ENCODE peak calls at places on chromosomes 4 and X, in seven cellular contexts. J is SK-N-SH, A is Panc1, O is prostate gland, X is breast epithelium, V is spleen, Z is stomach. L is an unnamed sample.

GRCh38 chrX:80011522-80011921 is 3.0 kb upstream of the TBX22 start:
- DNase-seq in J (no peak), A (no peak), O (no peak), X (no peak), V (no peak), Z (no peak), L (no peak)

GRCh38 chr4:97643179-97643578 is 500.1 kb downstream of the STPG2 start:
- DNase-seq in J (no peak), A (no peak), O (no peak), X (no peak), V (no peak), Z (no peak), L (no peak)

GRCh38 chr4:107392951-107393350 is 327.1 kb downstream of the PAPSS1 start:
- DNase-seq in J (peak; percentile 30), A (no peak), O (peak; percentile 4), X (no peak), V (no peak), Z (no peak), L (no peak)

GRCh38 chr4:8238515-8239053 is 31.0 kb upstream of the HTRA3 start:
- DNase-seq in J (peak; percentile 79), A (no peak), O (no peak), X (no peak), V (no peak), Z (no peak), L (no peak)

GRCh38 chrX:30830544-30830943 is 58.5 kb downstream of the TAB3 start:
- DNase-seq in J (no peak), A (no peak), O (no peak), X (no peak), V (no peak), Z (no peak), L (no peak)

GRCh38 chrX:48573690-48574269 is 504 bp upstream of the RBM3 start:
- DNase-seq in J (peak; percentile 40), A (no peak), O (no peak), X (no peak), V (peak; percentile 85), Z (peak; percentile 30), L (no peak)

GRCh38 chrX:154396948-154397887 is 959 bp upstream of the RPL10 start:
- DNase-seq in J (peak; percentile 79), A (no peak), O (no peak), X (peak; percentile 78), V (peak; percentile 92), Z (peak; percentile 73), L (no peak)

GRCh38 chr4:108030332-108030731 is 40.6 kb downstream of the HADH start:
- DNase-seq in J (peak; percentile 40), A (peak; percentile 27), O (no peak), X (no peak), V (no peak), Z (no peak), L (no peak)

GRCh38 chrX:14050704-14051103 is 21.0 kb upstream of the GEMIN8 start:
- DNase-seq in J (no peak), A (no peak), O (no peak), X (no peak), V (no peak), Z (no peak), L (no peak)

DNA sequence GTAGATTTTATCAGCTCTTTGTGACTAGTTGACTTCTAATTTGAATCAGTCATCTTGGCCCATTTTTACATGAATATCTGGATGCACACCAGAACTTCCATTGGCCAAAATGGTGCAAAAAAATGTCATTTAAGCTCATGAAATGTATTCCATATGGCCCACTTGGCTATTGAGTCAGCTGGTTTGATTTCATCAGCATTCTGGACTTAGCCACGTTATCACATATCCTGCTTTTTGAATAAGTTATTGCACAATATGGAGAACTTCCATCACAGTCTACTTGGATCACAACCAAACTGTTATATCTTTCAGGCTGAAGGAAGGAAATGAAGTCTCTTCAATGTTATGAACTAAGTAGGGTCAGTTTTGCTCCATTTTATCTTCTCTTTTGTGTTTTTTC is 640.6 kb downstream of the PCDH7 start:
- DNase-seq in J (no peak), A (no peak), O (no peak), X (no peak), V (no peak), Z (no peak), L (no peak)
- TF ChIP-seq POLR2AphosphoS5 in J (no peak), A (no peak), O (no peak), X (no peak), V (no peak), Z (peak; percentile 3), L (peak; percentile 28)

DNA sequence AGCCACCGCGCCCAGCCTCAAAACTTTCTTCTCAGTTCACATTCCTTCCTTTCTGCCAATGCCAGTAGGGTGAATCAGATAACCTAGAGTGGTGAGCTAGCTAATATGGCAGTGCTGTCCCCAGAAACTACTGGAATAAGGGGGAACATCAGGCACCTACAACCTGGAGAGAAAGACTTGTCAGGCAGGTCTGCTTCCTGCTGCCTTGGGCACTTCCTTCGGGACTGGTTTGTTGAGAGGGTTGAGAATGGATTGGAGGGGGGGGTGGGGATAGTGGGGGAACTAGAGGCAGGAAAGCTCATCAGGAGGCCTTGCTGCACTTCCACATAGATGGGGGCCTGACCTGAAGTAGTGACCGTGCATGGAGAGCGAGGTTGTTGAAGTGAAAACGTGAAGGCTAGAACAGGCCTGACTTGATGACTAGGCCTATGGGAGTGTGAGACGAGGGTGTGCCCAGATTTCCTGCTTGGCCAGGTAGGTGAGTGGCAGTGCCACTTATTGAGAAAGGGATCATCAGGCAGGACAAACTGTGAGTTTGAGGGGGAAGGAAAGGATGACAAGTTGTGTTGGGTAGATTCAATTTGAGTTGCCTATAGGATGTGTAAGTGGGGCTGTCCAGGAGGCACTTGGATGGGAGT is 33.4 kb downstream of the SLC25A5 start:
- DNase-seq in J (no peak), A (no peak), O (no peak), X (no peak), V (no peak), Z (no peak), L (no peak)
- H3K27ac ChIP-seq in J (peak overlapping the region; percentile 77), A (no peak overlapping the region), O (no peak overlapping the region), X (peak overlapping the region; percentile 71), V (no peak overlapping the region), Z (peak overlapping the region; percentile 79), L (no peak overlapping the region)

GRCh38 chrX:19842542-19842941 is 44.9 kb downstream of the SH3KBP1 start:
- DNase-seq in J (no peak), A (no peak), O (no peak), X (no peak), V (no peak), Z (no peak), L (no peak)

GRCh38 chrX:19836337-19836736 is 51.1 kb downstream of the SH3KBP1 start:
- DNase-seq in J (no peak), A (no peak), O (no peak), X (no peak), V (no peak), Z (no peak), L (no peak)

GRCh38 chrX:19839770-19840254 is 47.6 kb downstream of the SH3KBP1 start:
- DNase-seq in J (no peak), A (no peak), O (no peak), X (no peak), V (no peak), Z (no peak), L (no peak)

GRCh38 chrX:19840899-19841648 is 46.3 kb downstream of the SH3KBP1 start:
- DNase-seq in J (no peak), A (no peak), O (no peak), X (no peak), V (no peak), Z (no peak), L (no peak)
- TF ChIP-seq POLR2AphosphoS5 in J (no peak), A (no peak), O (no peak), X (no peak), V (no peak), Z (no peak), L (no peak)

GRCh38 chr4:94934864-94935263 is 177.1 kb downstream of the BMPR1B start:
- DNase-seq in J (no peak), A (no peak), O (no peak), X (no peak), V (no peak), Z (no peak), L (no peak)
- H3K27ac ChIP-seq in J (peak overlapping the region; percentile 58), A (no peak overlapping the region), O (no peak overlapping the region), X (no peak overlapping the region), V (no peak overlapping the region), Z (no peak overlapping the region), L (no peak overlapping the region)

DNA sequence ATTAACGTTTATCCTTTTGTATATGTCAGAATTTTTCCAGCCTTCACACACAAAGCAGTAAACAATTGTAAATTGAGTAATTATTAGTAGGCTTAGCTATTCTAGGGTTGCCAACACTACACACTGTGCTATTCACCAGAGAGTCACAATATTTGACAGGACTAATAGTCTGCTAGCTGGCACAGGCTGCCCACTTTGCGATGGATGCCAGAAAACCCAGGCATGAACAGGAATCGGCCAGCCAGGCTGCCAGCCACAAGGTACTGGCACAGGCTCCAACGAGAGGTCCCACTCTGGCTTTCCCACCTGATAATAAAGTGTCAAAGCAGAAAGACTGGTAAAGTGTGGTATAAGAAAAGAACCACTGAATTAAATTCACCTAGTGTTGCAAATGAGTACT is 94.8 kb downstream of the TET2 start:
- DNase-seq in J (no peak), A (no peak), O (peak; percentile 51), X (no peak), V (no peak), Z (no peak), L (no peak)
- TF ChIP-seq POLR2AphosphoS5 in J (no peak), A (no peak), O (no peak), X (no peak), V (no peak), Z (no peak), L (no peak)

GRCh38 chr4:86834901-86835300 is 14.3 kb downstream of the SLC10A6 start:
- DNase-seq in J (no peak), A (no peak), O (no peak), X (no peak), V (no peak), Z (no peak), L (no peak)

GRCh38 chr4:86835677-86836076 is 13.5 kb downstream of the SLC10A6 start:
- DNase-seq in J (no peak), A (no peak), O (no peak), X (no peak), V (no peak), Z (no peak), L (no peak)

GRCh38 chr4:86825511-86825910 is 23.7 kb downstream of the SLC10A6 start:
- DNase-seq in J (no peak), A (no peak), O (no peak), X (no peak), V (no peak), Z (no peak), L (no peak)

DNA sequence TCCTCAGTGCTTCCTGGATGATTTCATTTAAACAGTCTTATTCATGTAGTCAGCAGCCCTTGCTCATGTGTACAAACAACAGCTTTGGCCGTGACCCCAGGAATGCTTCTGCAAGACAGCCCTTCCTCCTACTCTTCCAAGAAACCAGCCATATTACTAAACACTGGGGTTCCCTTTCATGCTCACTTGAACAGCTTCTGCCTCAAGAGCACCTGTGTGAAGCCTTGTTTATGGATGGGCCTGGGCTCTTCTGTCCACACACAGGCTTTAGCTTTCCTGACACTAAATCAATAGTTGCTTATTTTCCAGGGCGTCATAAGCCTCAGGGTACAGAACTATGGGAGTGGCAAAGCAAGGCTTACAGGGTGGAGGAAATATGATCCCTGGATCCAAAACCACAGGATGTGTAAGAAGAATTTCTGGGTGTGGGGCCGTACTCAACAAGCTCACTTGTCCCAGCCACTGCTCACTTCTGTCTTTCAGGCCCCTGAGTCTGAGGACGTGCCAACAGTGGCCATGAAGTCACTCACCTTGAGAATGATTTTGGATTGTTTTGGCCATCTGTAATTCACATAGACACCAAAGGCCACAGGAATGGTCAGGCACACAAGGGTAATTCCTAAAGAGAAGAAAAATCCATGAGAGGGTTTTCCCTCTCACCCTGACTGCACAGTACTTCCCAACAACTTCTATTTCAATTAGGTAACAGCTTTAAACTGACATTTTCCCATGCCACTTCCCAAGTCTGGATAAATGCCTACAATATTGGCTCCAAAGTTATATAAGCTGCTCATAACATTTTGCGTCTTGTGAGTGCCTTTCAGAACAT is 17.7 kb downstream of the SLC10A6 start:
- DNase-seq in J (no peak), A (peak; percentile 10), O (no peak), X (peak; percentile 61), V (no peak), Z (no peak), L (no peak)
- H3K27ac ChIP-seq in J (no peak overlapping the region), A (no peak overlapping the region), O (no peak overlapping the region), X (peak overlapping the region; percentile 62), V (no peak overlapping the region), Z (no peak overlapping the region), L (no peak overlapping the region)